ENCODE peak calls at places on chromosome 19, in seven cellular contexts. One of them, this sample, is unnamed.

GRCh38 chr19:7922841-7923205 is 2.7 kb downstream of the SNAPC2 start:
- DNase-seq in fibroblast of lung: no peak
- DNase-seq in progenitor cell of endocrine pancreas: no peak
- DNase-seq in tibial artery: no peak
- DNase-seq in body of pancreas: no peak
- DNase-seq in dorsolateral prefrontal cortex: no peak
- DNase-seq in HFFc6: no peak
- DNase-seq in this sample: peak; percentile 16

GRCh38 chr19:19232231-19232630 is 20.5 kb downstream of the NCAN start:
- DNase-seq in fibroblast of lung: no peak
- DNase-seq in progenitor cell of endocrine pancreas: no peak
- DNase-seq in tibial artery: no peak
- DNase-seq in body of pancreas: no peak
- DNase-seq in dorsolateral prefrontal cortex: peak; percentile 71
- DNase-seq in HFFc6: no peak
- DNase-seq in this sample: no peak

GRCh38 chr19:8396563-8397203 is 6.5 kb downstream of the RAB11B start:
- DNase-seq in fibroblast of lung: peak; percentile 53
- DNase-seq in progenitor cell of endocrine pancreas: no peak
- DNase-seq in tibial artery: no peak
- DNase-seq in body of pancreas: peak; percentile 76
- DNase-seq in dorsolateral prefrontal cortex: peak; percentile 82
- DNase-seq in HFFc6: peak; percentile 30
- DNase-seq in this sample: peak; percentile 68

GRCh38 chr19:12365372-12366162 is at the start of gene ZNF442:
- DNase-seq in fibroblast of lung: peak; percentile 94
- DNase-seq in progenitor cell of endocrine pancreas: peak; percentile 82
- DNase-seq in tibial artery: peak; percentile 98
- DNase-seq in body of pancreas: peak; percentile 98
- DNase-seq in dorsolateral prefrontal cortex: peak; percentile 94
- DNase-seq in HFFc6: peak; percentile 95
- DNase-seq in this sample: peak; percentile 90

GRCh38 chr19:53520163-53520546 is 17.8 kb upstream of the ZNF331 start:
- DNase-seq in fibroblast of lung: no peak
- DNase-seq in progenitor cell of endocrine pancreas: no peak
- DNase-seq in tibial artery: no peak
- DNase-seq in body of pancreas: no peak
- DNase-seq in dorsolateral prefrontal cortex: no peak
- DNase-seq in HFFc6: no peak
- DNase-seq in this sample: no peak

GRCh38 chr19:33683881-33684549 is 62.3 kb downstream of the CHST8 start:
- DNase-seq in fibroblast of lung: peak; percentile 1
- DNase-seq in progenitor cell of endocrine pancreas: peak; percentile 82
- DNase-seq in tibial artery: no peak
- DNase-seq in body of pancreas: peak; percentile 39
- DNase-seq in dorsolateral prefrontal cortex: peak; percentile 44
- DNase-seq in HFFc6: peak; percentile 10
- DNase-seq in this sample: peak; percentile 78

GRCh38 chr19:30371960-30372824 is at the start of gene ZNF536:
- DNase-seq in fibroblast of lung: no peak
- DNase-seq in progenitor cell of endocrine pancreas: no peak
- DNase-seq in tibial artery: no peak
- DNase-seq in body of pancreas: no peak
- DNase-seq in dorsolateral prefrontal cortex: peak; percentile 82
- DNase-seq in HFFc6: no peak
- DNase-seq in this sample: no peak

GRCh38 chr19:50952890-50953289 is at the start of gene KLK5:
- DNase-seq in fibroblast of lung: no peak
- DNase-seq in progenitor cell of endocrine pancreas: no peak
- DNase-seq in tibial artery: no peak
- DNase-seq in body of pancreas: no peak
- DNase-seq in dorsolateral prefrontal cortex: no peak
- DNase-seq in HFFc6: no peak
- DNase-seq in this sample: no peak

GRCh38 chr19:58497634-58498170 is 14.1 kb downstream of the SLC27A5 start:
- DNase-seq in fibroblast of lung: no peak
- DNase-seq in progenitor cell of endocrine pancreas: no peak
- DNase-seq in tibial artery: no peak
- DNase-seq in body of pancreas: no peak
- DNase-seq in dorsolateral prefrontal cortex: no peak
- DNase-seq in HFFc6: no peak
- DNase-seq in this sample: no peak

GRCh38 chr19:13169769-13170168 is 19.6 kb downstream of the IER2 start:
- DNase-seq in fibroblast of lung: peak; percentile 44
- DNase-seq in progenitor cell of endocrine pancreas: no peak
- DNase-seq in tibial artery: no peak
- DNase-seq in body of pancreas: peak; percentile 41
- DNase-seq in dorsolateral prefrontal cortex: no peak
- DNase-seq in HFFc6: peak; percentile 73
- DNase-seq in this sample: no peak

GRCh38 chr19:42150353-42150752 is 18.1 kb upstream of the POU2F2 start:
- DNase-seq in fibroblast of lung: no peak
- DNase-seq in progenitor cell of endocrine pancreas: no peak
- DNase-seq in tibial artery: no peak
- DNase-seq in body of pancreas: peak; percentile 66
- DNase-seq in dorsolateral prefrontal cortex: no peak
- DNase-seq in HFFc6: no peak
- DNase-seq in this sample: no peak

GRCh38 chr19:11347546-11347945 is 1.2 kb downstream of the CCDC159 start:
- DNase-seq in fibroblast of lung: no peak
- DNase-seq in progenitor cell of endocrine pancreas: no peak
- DNase-seq in tibial artery: no peak
- DNase-seq in body of pancreas: no peak
- DNase-seq in dorsolateral prefrontal cortex: no peak
- DNase-seq in HFFc6: no peak
- DNase-seq in this sample: no peak

GRCh38 chr19:19464339-19465098 is 50.8 kb downstream of the TSSK6 start:
- DNase-seq in fibroblast of lung: peak; percentile 78
- DNase-seq in progenitor cell of endocrine pancreas: no peak
- DNase-seq in tibial artery: no peak
- DNase-seq in body of pancreas: peak; percentile 79
- DNase-seq in dorsolateral prefrontal cortex: no peak
- DNase-seq in HFFc6: no peak
- DNase-seq in this sample: no peak

GRCh38 chr19:46602392-46603194 is 1.5 kb downstream of the CALM3 start:
- DNase-seq in fibroblast of lung: no peak
- DNase-seq in progenitor cell of endocrine pancreas: no peak
- DNase-seq in tibial artery: no peak
- DNase-seq in body of pancreas: no peak
- DNase-seq in dorsolateral prefrontal cortex: no peak
- DNase-seq in HFFc6: no peak
- DNase-seq in this sample: no peak

GRCh38 chr19:19021115-19021514 is 12.2 kb downstream of the SUGP2 start:
- DNase-seq in fibroblast of lung: peak; percentile 50
- DNase-seq in progenitor cell of endocrine pancreas: no peak
- DNase-seq in tibial artery: no peak
- DNase-seq in body of pancreas: no peak
- DNase-seq in dorsolateral prefrontal cortex: no peak
- DNase-seq in HFFc6: peak; percentile 82
- DNase-seq in this sample: no peak

GRCh38 chr19:5809053-5809452 is 4.2 kb downstream of the NRTN start:
- DNase-seq in fibroblast of lung: no peak
- DNase-seq in progenitor cell of endocrine pancreas: no peak
- DNase-seq in tibial artery: no peak
- DNase-seq in body of pancreas: no peak
- DNase-seq in dorsolateral prefrontal cortex: no peak
- DNase-seq in HFFc6: no peak
- DNase-seq in this sample: no peak

GRCh38 chr19:44111910-44112463 is 1.2 kb upstream of the ZNF225 start:
- DNase-seq in fibroblast of lung: peak; percentile 92
- DNase-seq in progenitor cell of endocrine pancreas: no peak
- DNase-seq in tibial artery: no peak
- DNase-seq in body of pancreas: peak; percentile 9
- DNase-seq in dorsolateral prefrontal cortex: no peak
- DNase-seq in HFFc6: peak; percentile 73
- DNase-seq in this sample: no peak

GRCh38 chr19:41564515-41565383 is 11.2 kb upstream of the CEACAM21 start:
- DNase-seq in fibroblast of lung: no peak
- DNase-seq in progenitor cell of endocrine pancreas: no peak
- DNase-seq in tibial artery: no peak
- DNase-seq in body of pancreas: no peak
- DNase-seq in dorsolateral prefrontal cortex: no peak
- DNase-seq in HFFc6: no peak
- DNase-seq in this sample: no peak

GRCh38 chr19:14405380-14405757 is 13.8 kb downstream of the DDX39A start:
- DNase-seq in fibroblast of lung: no peak
- DNase-seq in progenitor cell of endocrine pancreas: no peak
- DNase-seq in tibial artery: no peak
- DNase-seq in body of pancreas: no peak
- DNase-seq in dorsolateral prefrontal cortex: no peak
- DNase-seq in HFFc6: no peak
- DNase-seq in this sample: no peak

GRCh38 chr19:44942067-44942571 is at the start of gene APOC4:
- DNase-seq in fibroblast of lung: no peak
- DNase-seq in progenitor cell of endocrine pancreas: no peak
- DNase-seq in tibial artery: no peak
- DNase-seq in body of pancreas: no peak
- DNase-seq in dorsolateral prefrontal cortex: no peak
- DNase-seq in HFFc6: no peak
- DNase-seq in this sample: no peak

GRCh38 chr19:58519087-58519354 is 589 bp downstream of the ZBTB45 start:
- DNase-seq in fibroblast of lung: peak; percentile 79
- DNase-seq in progenitor cell of endocrine pancreas: peak; percentile 51
- DNase-seq in tibial artery: peak; percentile 59
- DNase-seq in body of pancreas: peak; percentile 69
- DNase-seq in dorsolateral prefrontal cortex: peak; percentile 71
- DNase-seq in HFFc6: peak; percentile 60
- DNase-seq in this sample: peak; percentile 81

GRCh38 chr19:14556662-14557188 is 15.1 kb downstream of the NDUFB7 start:
- DNase-seq in fibroblast of lung: peak; percentile 75
- DNase-seq in progenitor cell of endocrine pancreas: peak; percentile 61
- DNase-seq in tibial artery: peak; percentile 44
- DNase-seq in body of pancreas: peak; percentile 71
- DNase-seq in dorsolateral prefrontal cortex: peak; percentile 87
- DNase-seq in HFFc6: peak; percentile 71
- DNase-seq in this sample: peak; percentile 74

GRCh38 chr19:34841780-34842179 is 68.8 kb upstream of the ZNF599 start:
- DNase-seq in fibroblast of lung: no peak
- DNase-seq in progenitor cell of endocrine pancreas: no peak
- DNase-seq in tibial artery: no peak
- DNase-seq in body of pancreas: no peak
- DNase-seq in dorsolateral prefrontal cortex: no peak
- DNase-seq in HFFc6: no peak
- DNase-seq in this sample: no peak
- TF ChIP-seq CTCF in fibroblast of lung: no peak
- TF ChIP-seq CTCF in progenitor cell of endocrine pancreas: no peak
- TF ChIP-seq CTCF in tibial artery: no peak
- TF ChIP-seq CTCF in body of pancreas: no peak
- TF ChIP-seq CTCF in dorsolateral prefrontal cortex: no peak
- TF ChIP-seq CTCF in HFFc6: no peak
- TF ChIP-seq CTCF in this sample: no peak

GRCh38 chr19:3599776-3600183 is 6.9 kb downstream of the TBXA2R start:
- DNase-seq in fibroblast of lung: no peak
- DNase-seq in progenitor cell of endocrine pancreas: no peak
- DNase-seq in tibial artery: no peak
- DNase-seq in body of pancreas: no peak
- DNase-seq in dorsolateral prefrontal cortex: no peak
- DNase-seq in HFFc6: no peak
- DNase-seq in this sample: no peak
- TF ChIP-seq CTCF in fibroblast of lung: no peak
- TF ChIP-seq CTCF in progenitor cell of endocrine pancreas: peak; percentile 26
- TF ChIP-seq CTCF in tibial artery: no peak
- TF ChIP-seq CTCF in body of pancreas: no peak
- TF ChIP-seq CTCF in dorsolateral prefrontal cortex: no peak
- TF ChIP-seq CTCF in HFFc6: peak; percentile 7
- TF ChIP-seq CTCF in this sample: no peak

DNA sequence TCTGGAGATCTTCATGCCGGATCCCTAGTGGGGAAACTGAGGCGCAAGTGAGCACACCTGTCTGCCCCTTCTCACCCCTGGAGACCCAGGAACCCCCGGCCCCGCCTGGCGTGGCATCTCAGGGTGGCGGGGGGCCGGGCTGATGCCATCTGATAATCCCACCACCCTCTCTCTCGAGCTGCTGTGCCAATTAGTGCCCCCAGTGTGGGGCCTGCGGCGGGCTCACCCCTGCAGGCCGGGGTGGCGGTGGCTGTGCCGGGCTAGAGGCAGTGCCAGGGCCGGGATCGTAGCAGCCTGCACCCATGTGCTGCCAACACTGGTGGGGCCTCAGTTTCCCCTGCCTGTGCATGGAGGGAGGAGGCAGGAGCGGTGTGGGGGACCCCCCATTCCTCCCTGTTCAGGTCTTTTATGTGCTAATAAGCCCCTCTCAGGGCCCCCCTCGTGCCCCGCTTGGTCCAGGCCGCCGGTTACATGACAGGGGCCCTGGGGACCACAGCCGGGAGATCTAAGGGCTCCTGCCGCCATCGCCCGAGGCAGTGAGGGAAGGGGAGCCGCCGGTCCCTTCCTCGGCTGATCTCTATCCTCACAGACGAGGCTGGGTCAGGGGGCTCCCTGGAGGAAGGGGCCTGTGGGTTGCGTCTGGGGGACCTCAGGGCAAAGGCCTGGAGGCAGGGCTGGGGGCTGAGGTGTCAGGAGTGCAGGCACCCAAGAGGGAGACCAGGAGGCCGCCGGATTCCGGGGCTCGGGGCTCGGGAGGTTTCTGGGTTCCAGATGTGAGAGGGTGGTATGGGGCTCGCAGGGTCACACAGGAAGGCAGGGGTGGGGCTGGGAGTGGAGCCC is 8.3 kb downstream of the EFNA2 start:
- DNase-seq in fibroblast of lung: no peak
- DNase-seq in progenitor cell of endocrine pancreas: no peak
- DNase-seq in tibial artery: no peak
- DNase-seq in body of pancreas: no peak
- DNase-seq in dorsolateral prefrontal cortex: no peak
- DNase-seq in HFFc6: no peak
- DNase-seq in this sample: no peak
- TF ChIP-seq CTCF in fibroblast of lung: no peak
- TF ChIP-seq CTCF in progenitor cell of endocrine pancreas: no peak
- TF ChIP-seq CTCF in tibial artery: no peak
- TF ChIP-seq CTCF in body of pancreas: no peak
- TF ChIP-seq CTCF in dorsolateral prefrontal cortex: no peak
- TF ChIP-seq CTCF in HFFc6: no peak
- TF ChIP-seq CTCF in this sample: no peak

GRCh38 chr19:49014123-49014869 is 2.6 kb downstream of the LHB start:
- DNase-seq in fibroblast of lung: no peak
- DNase-seq in progenitor cell of endocrine pancreas: no peak
- DNase-seq in tibial artery: no peak
- DNase-seq in body of pancreas: no peak
- DNase-seq in dorsolateral prefrontal cortex: no peak
- DNase-seq in HFFc6: no peak
- DNase-seq in this sample: no peak
- TF ChIP-seq CTCF in fibroblast of lung: no peak
- TF ChIP-seq CTCF in progenitor cell of endocrine pancreas: no peak
- TF ChIP-seq CTCF in tibial artery: no peak
- TF ChIP-seq CTCF in body of pancreas: no peak
- TF ChIP-seq CTCF in dorsolateral prefrontal cortex: no peak
- TF ChIP-seq CTCF in HFFc6: no peak
- TF ChIP-seq CTCF in this sample: no peak

GRCh38 chr19:55813906-55814305 is 17.9 kb downstream of the NLRP11 start:
- DNase-seq in fibroblast of lung: no peak
- DNase-seq in progenitor cell of endocrine pancreas: no peak
- DNase-seq in tibial artery: no peak
- DNase-seq in body of pancreas: no peak
- DNase-seq in dorsolateral prefrontal cortex: no peak
- DNase-seq in HFFc6: no peak
- DNase-seq in this sample: no peak

GRCh38 chr19:55811340-55811739 is 20.5 kb downstream of the NLRP11 start:
- DNase-seq in fibroblast of lung: no peak
- DNase-seq in progenitor cell of endocrine pancreas: no peak
- DNase-seq in tibial artery: no peak
- DNase-seq in body of pancreas: no peak
- DNase-seq in dorsolateral prefrontal cortex: no peak
- DNase-seq in HFFc6: no peak
- DNase-seq in this sample: no peak

GRCh38 chr19:55809381-55810058 is 22.3 kb downstream of the NLRP11 start:
- DNase-seq in fibroblast of lung: peak; percentile 5
- DNase-seq in progenitor cell of endocrine pancreas: no peak
- DNase-seq in tibial artery: peak; percentile 35
- DNase-seq in body of pancreas: peak; percentile 88
- DNase-seq in dorsolateral prefrontal cortex: no peak
- DNase-seq in HFFc6: peak; percentile 9
- DNase-seq in this sample: no peak

GRCh38 chr19:55812449-55812848 is 19.4 kb downstream of the NLRP11 start:
- DNase-seq in fibroblast of lung: no peak
- DNase-seq in progenitor cell of endocrine pancreas: no peak
- DNase-seq in tibial artery: no peak
- DNase-seq in body of pancreas: no peak
- DNase-seq in dorsolateral prefrontal cortex: no peak
- DNase-seq in HFFc6: no peak
- DNase-seq in this sample: no peak
- TF ChIP-seq CTCF in fibroblast of lung: no peak
- TF ChIP-seq CTCF in progenitor cell of endocrine pancreas: no peak
- TF ChIP-seq CTCF in tibial artery: no peak
- TF ChIP-seq CTCF in body of pancreas: no peak
- TF ChIP-seq CTCF in dorsolateral prefrontal cortex: no peak
- TF ChIP-seq CTCF in HFFc6: no peak
- TF ChIP-seq CTCF in this sample: no peak